ENCODE peak calls at places on chromosomes 11 and 22, in four cellular contexts. U is CD4-positive, CD25-positive, alpha-beta regulatory T cell; G is C1 segment of cervical spinal cord; H is neuronal stem cell. R is an unnamed sample.

GRCh38 chr22:36304429-36304828 is 51.5 kb downstream of the APOL1 start:
- DNase-seq in U (no peak), G (no peak), H (no peak), R (no peak)

GRCh38 chr22:41925783-41926460 is 684 bp downstream of the TNFRSF13C start:
- DNase-seq in U (peak), G (no peak), H (no peak), R (no peak)

GRCh38 chr11:120061036-120061760 is 76.7 kb downstream of the TRIM29 start:
- DNase-seq in U (no peak), G (no peak), H (no peak), R (peak)

GRCh38 chr22:33332538-33332937 is 274.4 kb upstream of the SYN3 start:
- DNase-seq in U (no peak), G (no peak), H (no peak), R (no peak)

GRCh38 chr11:10307411-10308207 is 2.7 kb downstream of the ADM start:
- DNase-seq in U (peak), G (no peak), H (peak), R (peak)

GRCh38 chr22:41826430-41827383 is 6.2 kb upstream of the SREBF2 start:
- DNase-seq in U (no peak), G (no peak), H (no peak), R (no peak)

GRCh38 chr22:37628830-37629229 is 10.6 kb upstream of the SH3BP1 start:
- DNase-seq in U (no peak), G (no peak), H (no peak), R (no peak)

GRCh38 chr22:30210235-30210831 is 36.2 kb downstream of the LIF start:
- DNase-seq in U (no peak), G (no peak), H (no peak), R (peak)

GRCh38 chr22:26949193-26949592 is 291.8 kb downstream of the MIAT start:
- DNase-seq in U (no peak), G (no peak), H (no peak), R (no peak)

GRCh38 chr11:68927280-68928107 is 23.8 kb downstream of the IGHMBP2 start:
- DNase-seq in U (no peak), G (no peak), H (no peak), R (no peak)

GRCh38 chr11:71076525-71077304 is 175.7 kb downstream of the SHANK2 start:
- DNase-seq in U (no peak), G (no peak), H (no peak), R (no peak)

GRCh38 chr22:37559901-37560681 is at the start of gene CDC42EP1:
- DNase-seq in U (no peak), G (no peak), H (no peak), R (no peak)

GRCh38 chr22:46984751-46985506 is 222.5 kb downstream of the TBC1D22A start:
- DNase-seq in U (no peak), G (no peak), H (no peak), R (no peak)

R was measured in breast epithelium.